ENCODE peak calls at places on chromosomes 4 and X, in ten cellular contexts. D is NCI-H774, I is T1000, U is substantia nigra, J is activated gamma-delta T cell treated with Interleukin-2 at 50 U/mL for 16 hours, H is G401, K is RPMI7951, S is NCI-H1105 treated with DMSO at 0.1 percent for 48 hours, F is MCF 10A, A is D341Med. C is an unnamed sample.

GRCh38 chrX:109155161-109155560 is 326.7 kb downstream of the GUCY2F start:
- DNase-seq in K (peak), J (no peak), F (peak), H (no peak), S (no peak), A (no peak), U (no peak), D (no peak), I (no peak), C (no peak)

GRCh38 chrX:30592846-30593245 is 15.3 kb upstream of the TASL start:
- DNase-seq in I (no peak), F (no peak), D (no peak), S (no peak), J (no peak), U (no peak), H (no peak), K (no peak), A (no peak), C (no peak)

GRCh38 chr4:173013232-173013932 is 155.2 kb upstream of the GALNT7 start:
- DNase-seq in K (peak), D (no peak), J (peak), U (no peak), S (peak), F (peak), A (peak), I (no peak), H (peak), C (no peak)

GRCh38 chr4:42326040-42326439 is 71.2 kb upstream of the SHISA3 start:
- DNase-seq in K (no peak), H (no peak), I (no peak), J (no peak), F (no peak), D (no peak), A (no peak), U (no peak), S (no peak), C (no peak)

GRCh38 chrX:72498782-72499181 is 73.9 kb downstream of the HDAC8 start:
- DNase-seq in H (no peak), A (no peak), I (no peak), F (peak), K (peak), U (no peak), S (no peak), J (no peak), D (no peak), C (no peak)

GRCh38 chr4:138190452-138190858 is 51.7 kb downstream of the SLC7A11 start:
- DNase-seq in J (no peak), H (no peak), S (no peak), K (no peak), A (no peak), D (no peak), I (no peak), U (no peak), F (no peak), C (no peak)

GRCh38 chr4:78645853-78646757 is 94.5 kb downstream of the ANXA3 start:
- DNase-seq in D (no peak), K (peak), I (peak), J (no peak), U (no peak), S (no peak), F (peak), H (peak), A (no peak), C (no peak)

GRCh38 chr4:26412381-26413372 is 77.6 kb downstream of the CCKAR start:
- DNase-seq in I (no peak), K (peak), F (peak), D (no peak), J (no peak), S (no peak), A (no peak), H (peak), U (no peak), C (no peak)

GRCh38 chr4:182825786-182826185 is 91.4 kb downstream of the DCTD start:
- DNase-seq in U (no peak), I (no peak), D (no peak), H (no peak), K (no peak), J (no peak), S (no peak), A (no peak), F (no peak), C (no peak)

GRCh38 chr4:2071252-2071911 is 12.3 kb downstream of the NAT8L start:
- DNase-seq in S (no peak), U (no peak), D (no peak), I (no peak), F (no peak), K (no peak), J (no peak), A (peak), H (peak), C (no peak)

GRCh38 chr4:5045099-5045498 is 6.2 kb upstream of the STK32B start:
- DNase-seq in A (no peak), D (no peak), F (no peak), J (no peak), K (peak), S (no peak), H (no peak), U (no peak), I (no peak), C (no peak)

GRCh38 chrX:71100581-71101505 is 5.2 kb downstream of the FOXO4 start:
- DNase-seq in I (no peak), H (no peak), K (no peak), J (peak), A (no peak), F (no peak), S (no peak), D (no peak), U (no peak), C (no peak)

GRCh38 chr4:173807347-173807746 is 277.3 kb upstream of the HAND2 start:
- DNase-seq in S (no peak), I (no peak), J (no peak), H (peak), F (no peak), A (no peak), D (no peak), U (no peak), K (no peak), C (no peak)

GRCh38 chrX:39527045-39527444 is 570.7 kb downstream of the BCOR start:
- DNase-seq in U (no peak), K (peak), J (no peak), D (no peak), H (peak), F (peak), S (no peak), I (no peak), A (no peak), C (no peak)

GRCh38 chr4:35939746-35940145 is 304.6 kb downstream of the ARAP2 start:
- DNase-seq in S (peak), U (no peak), A (no peak), I (no peak), D (no peak), F (no peak), H (no peak), K (no peak), J (no peak), C (no peak)

GRCh38 chr4:96063639-96064038 is 223.7 kb downstream of the PDHA2 start:
- DNase-seq in U (no peak), A (no peak), J (no peak), D (no peak), F (no peak), K (no peak), H (no peak), I (no peak), S (no peak), C (no peak)

GRCh38 chr4:56465599-56466295 is 1.7 kb upstream of the SRP72 start:
- DNase-seq in F (peak), K (peak), A (no peak), J (no peak), D (no peak), H (no peak), I (no peak), U (no peak), S (peak), C (no peak)

GRCh38 chr4:129350800-129351199 is 254.8 kb downstream of the C4orf33 start:
- DNase-seq in K (no peak), J (no peak), H (no peak), S (no peak), I (no peak), A (no peak), F (no peak), U (no peak), D (no peak), C (no peak)

GRCh38 chr4:125319311-125319710 is 4.6 kb downstream of the FAT4 start:
- DNase-seq in D (no peak), A (no peak), K (no peak), J (no peak), F (no peak), U (no peak), H (no peak), I (no peak), S (no peak), C (no peak)

GRCh38 chrX:101220881-101221280 is 1.3 kb downstream of the DRP2 start:
- DNase-seq in I (no peak), F (no peak), A (no peak), H (no peak), U (no peak), J (no peak), S (no peak), K (no peak), D (peak), C (peak)

GRCh38 chr4:25377572-25377882 is 464 bp downstream of the ANAPC4 start:
- DNase-seq in K (peak), D (no peak), I (no peak), U (no peak), S (no peak), F (no peak), A (no peak), H (no peak), J (no peak), C (no peak)

GRCh38 chrX:115949900-115950822 is 220.4 kb upstream of the AGTR2 start:
- DNase-seq in F (peak), U (peak), H (peak), K (peak), A (no peak), I (no peak), D (no peak), S (no peak), J (no peak), C (peak)

GRCh38 chrX:22952011-22952410 is 47.7 kb upstream of the DDX53 start:
- DNase-seq in H (no peak), S (no peak), K (peak), J (no peak), I (no peak), F (peak), A (no peak), D (no peak), U (no peak), C (no peak)

GRCh38 chr4:22477136-22477793 is 38.6 kb downstream of the ADGRA3 start:
- DNase-seq in I (no peak), F (no peak), A (no peak), H (no peak), U (no peak), J (no peak), D (no peak), K (no peak), S (no peak), C (no peak)

GRCh38 chr4:120750152-120750525 is 172.4 kb downstream of the PRDM5 start:
- DNase-seq in I (no peak), K (no peak), A (no peak), J (no peak), S (no peak), D (no peak), U (no peak), H (no peak), F (no peak), C (no peak)

GRCh38 chr4:95068401-95068800 is 310.6 kb downstream of the BMPR1B start:
- DNase-seq in F (no peak), A (no peak), I (no peak), H (no peak), K (no peak), U (no peak), S (no peak), D (no peak), J (no peak), C (no peak)

GRCh38 chr4:173121044-173121685 is 47.4 kb upstream of the GALNT7 start:
- DNase-seq in H (no peak), U (no peak), S (no peak), F (peak), A (no peak), I (no peak), D (peak), K (no peak), J (no peak), C (peak)

GRCh38 chrX:153875391-153876111 is 10.4 kb downstream of the L1CAM start:
- DNase-seq in S (peak), U (no peak), J (peak), A (no peak), H (no peak), K (no peak), F (peak), D (no peak), I (no peak), C (no peak)

GRCh38 chr4:101328063-101328602 is 19.2 kb downstream of the PPP3CA start:
- DNase-seq in J (peak), U (no peak), K (no peak), H (no peak), S (no peak), A (no peak), F (no peak), I (no peak), D (no peak), C (no peak)

GRCh38 chr4:80072607-80073361 is at the start of gene ANTXR2:
- DNase-seq in S (peak), K (peak), F (peak), H (no peak), D (peak), A (peak), I (peak), U (peak), J (peak), C (peak)

GRCh38 chr4:150501019-150501727 is 80.8 kb upstream of the MAB21L2 start:
- DNase-seq in J (no peak), D (no peak), K (peak), H (no peak), F (peak), I (no peak), U (no peak), A (no peak), S (no peak), C (no peak)

GRCh38 chr4:5143306-5143861 is 92.1 kb downstream of the STK32B start:
- DNase-seq in D (no peak), U (no peak), I (no peak), A (no peak), F (no peak), H (no peak), S (no peak), K (no peak), J (no peak), C (no peak)

GRCh38 chrX:153595387-153595786 is 3.6 kb downstream of the CCNQ start:
- DNase-seq in D (no peak), J (no peak), I (no peak), F (no peak), U (no peak), H (no peak), A (no peak), K (no peak), S (no peak), C (no peak)

GRCh38 chr4:147823135-147823534 is 91.2 kb downstream of the ARHGAP10 start:
- DNase-seq in U (no peak), H (no peak), I (no peak), K (no peak), A (no peak), F (no peak), S (no peak), D (no peak), J (no peak), C (no peak)

C was measured in NCI-H510A.